ENCODE peak calls at places on chromosomes 4 and X, in four cellular contexts. One of them, this sample, is unnamed.
A peak's percentile ranks its signal among the peaks of the same experiment; 100 is the strongest.

GRCh38 chr4:43766648-43767047 is 682.0 kb downstream of the KCTD8 start:
- DNase-seq in fibroblast of lung: no peak
- DNase-seq in HepG2: no peak
- DNase-seq in non-pigmented ciliary epithelial cell: no peak
- DNase-seq in this sample: no peak

GRCh38 chr4:7649741-7650531 is 215.2 kb upstream of the PSAPL1 start:
- DNase-seq in HepG2: no peak
- DNase-seq in fibroblast of lung: peak; percentile 99
- DNase-seq in non-pigmented ciliary epithelial cell: peak; percentile 77
- DNase-seq in this sample: peak; percentile 99

GRCh38 chrX:36650622-36651021 is 357.5 kb upstream of the FAM47C start:
- DNase-seq in non-pigmented ciliary epithelial cell: no peak
- DNase-seq in HepG2: no peak
- DNase-seq in fibroblast of lung: no peak
- DNase-seq in this sample: no peak

GRCh38 chr4:76257824-76258223 is 6.3 kb downstream of the FAM47E start:
- DNase-seq in non-pigmented ciliary epithelial cell: no peak
- DNase-seq in HepG2: no peak
- DNase-seq in fibroblast of lung: no peak
- DNase-seq in this sample: no peak

GRCh38 chr4:144343143-144343755 is 202.7 kb upstream of the GYPA start:
- DNase-seq in non-pigmented ciliary epithelial cell: no peak
- DNase-seq in HepG2: no peak
- DNase-seq in fibroblast of lung: peak; percentile 45
- DNase-seq in this sample: peak; percentile 45

GRCh38 chrX:103779156-103779555 is 2.5 kb downstream of the PLP1 start:
- DNase-seq in non-pigmented ciliary epithelial cell: no peak
- DNase-seq in HepG2: no peak
- DNase-seq in fibroblast of lung: peak; percentile 33
- DNase-seq in this sample: no peak

GRCh38 chr4:3462790-3463415 is at the start of gene DOK7:
- DNase-seq in non-pigmented ciliary epithelial cell: no peak
- DNase-seq in fibroblast of lung: no peak
- DNase-seq in HepG2: no peak
- DNase-seq in this sample: no peak

GRCh38 chrX:103586314-103586646 is 965 bp downstream of the TCEAL4 start:
- DNase-seq in fibroblast of lung: peak; percentile 7
- DNase-seq in non-pigmented ciliary epithelial cell: no peak
- DNase-seq in HepG2: no peak
- DNase-seq in this sample: no peak

GRCh38 chrX:41435708-41436107 is 11.4 kb upstream of the NYX start:
- DNase-seq in HepG2: no peak
- DNase-seq in non-pigmented ciliary epithelial cell: no peak
- DNase-seq in fibroblast of lung: no peak
- DNase-seq in this sample: no peak

GRCh38 chr4:173752610-173753009 is 222.6 kb upstream of the HAND2 start:
- DNase-seq in HepG2: peak; percentile 18
- DNase-seq in non-pigmented ciliary epithelial cell: no peak
- DNase-seq in fibroblast of lung: no peak
- DNase-seq in this sample: no peak